ENCODE peak calls at places on chromosomes 12 and 14, in eight cellular contexts. W, K, Y, D, O, A, U and T are unnamed samples.

GRCh38 chr14:58332514-58332913 is 34.2 kb downstream of the ARID4A start:
- DNase-seq in W (no peak), K (peak; percentile 10), Y (no peak), D (no peak), O (no peak), A (no peak), U (no peak), T (no peak)

GRCh38 chr12:24505366-24506025 is 443.4 kb downstream of the BCAT1 start:
- DNase-seq in W (no peak), K (peak; percentile 3), Y (no peak), D (no peak), O (no peak), A (no peak), U (no peak), T (no peak)

GRCh38 chr14:94341654-94342333 is 18.7 kb upstream of the SERPINA6 start:
- DNase-seq in W (no peak), K (no peak), Y (no peak), D (no peak), O (no peak), A (no peak), U (no peak), T (no peak)

GRCh38 chr12:101927042-101927441 is 49.7 kb downstream of the DRAM1 start:
- DNase-seq in W (no peak), K (no peak), Y (no peak), D (no peak), O (no peak), A (no peak), U (peak; percentile 82), T (no peak)

GRCh38 chr12:109553929-109554500 is 19.3 kb downstream of the MMAB start:
- DNase-seq in W (no peak), K (no peak), Y (no peak), D (no peak), O (no peak), A (no peak), U (no peak), T (no peak)

GRCh38 chr14:21553266-21553665 is 26.6 kb downstream of the OR10G3 start:
- DNase-seq in W (no peak), K (no peak), Y (no peak), D (no peak), O (no peak), A (no peak), U (no peak), T (no peak)

GRCh38 chr14:68306934-68307758 is 485.7 kb downstream of the ZFP36L1 start:
- DNase-seq in W (no peak), K (peak; percentile 90), Y (no peak), D (no peak), O (no peak), A (peak; percentile 33), U (peak; percentile 39), T (no peak)

GRCh38 chr12:62983594-62983993 is 48.6 kb upstream of the PPM1H start:
- DNase-seq in W (no peak), K (no peak), Y (no peak), D (no peak), O (peak; percentile 38), A (no peak), U (no peak), T (peak; percentile 1)

GRCh38 chr12:32331133-32331532 is 68.2 kb upstream of the FGD4 start:
- DNase-seq in W (no peak), K (no peak), Y (no peak), D (no peak), O (no peak), A (no peak), U (no peak), T (no peak)

GRCh38 chr12:123388948-123389559 is 5.1 kb downstream of the KMT5A start:
- DNase-seq in W (no peak), K (no peak), Y (no peak), D (no peak), O (no peak), A (no peak), U (no peak), T (no peak)

GRCh38 chr12:54026640-54027441 is 1.4 kb upstream of the HOXC6 start:
- DNase-seq in W (no peak), K (no peak), Y (no peak), D (no peak), O (no peak), A (no peak), U (peak; percentile 45), T (no peak)

GRCh38 chr12:64660237-64661018 is 50.1 kb downstream of the RASSF3 start:
- DNase-seq in W (no peak), K (no peak), Y (no peak), D (no peak), O (no peak), A (no peak), U (no peak), T (no peak)

GRCh38 chr14:85359505-85359904 is 170.4 kb upstream of the FLRT2 start:
- DNase-seq in W (no peak), K (no peak), Y (no peak), D (no peak), O (no peak), A (no peak), U (no peak), T (no peak)

GRCh38 chr12:86261142-86261541 is 5.0 kb upstream of the MGAT4C start:
- DNase-seq in W (no peak), K (no peak), Y (no peak), D (no peak), O (peak; percentile 16), A (no peak), U (peak; percentile 23), T (no peak)